ENCODE peak calls at places on chromosomes 6 and 20, in six cellular contexts. One of them, this sample, is unnamed.

GRCh38 chr6:165181951-165182414 is 127.4 kb downstream of the C6orf118 start:
- DNase-seq in transverse colon: no peak
- DNase-seq in tibial artery: no peak
- DNase-seq in brain microvascular endothelial cell: peak; percentile 5
- DNase-seq in MM.1S: no peak
- DNase-seq in heart left ventricle: no peak
- DNase-seq in this sample: no peak

GRCh38 chr6:31723245-31723979 is at the start of gene MPIG6B:
- DNase-seq in transverse colon: no peak
- DNase-seq in tibial artery: no peak
- DNase-seq in brain microvascular endothelial cell: no peak
- DNase-seq in MM.1S: no peak
- DNase-seq in heart left ventricle: no peak
- DNase-seq in this sample: no peak

GRCh38 chr6:170080828-170081368 is 210.0 kb downstream of the DLL1 start:
- DNase-seq in transverse colon: peak; percentile 6
- DNase-seq in tibial artery: no peak
- DNase-seq in brain microvascular endothelial cell: no peak
- DNase-seq in MM.1S: no peak
- DNase-seq in heart left ventricle: no peak
- DNase-seq in this sample: peak; percentile 63

GRCh38 chr20:4040283-4041179 is 25.2 kb upstream of the RNF24 start:
- DNase-seq in transverse colon: peak; percentile 29
- DNase-seq in tibial artery: no peak
- DNase-seq in brain microvascular endothelial cell: no peak
- DNase-seq in MM.1S: no peak
- DNase-seq in heart left ventricle: no peak
- DNase-seq in this sample: no peak

GRCh38 chr6:54084234-54084633 is 27.0 kb upstream of the MLIP start:
- DNase-seq in transverse colon: no peak
- DNase-seq in tibial artery: no peak
- DNase-seq in brain microvascular endothelial cell: no peak
- DNase-seq in MM.1S: no peak
- DNase-seq in heart left ventricle: no peak
- DNase-seq in this sample: no peak

GRCh38 chr6:91713911-91714310 is 1127.0 kb upstream of the MAP3K7 start:
- DNase-seq in transverse colon: no peak
- DNase-seq in tibial artery: no peak
- DNase-seq in brain microvascular endothelial cell: no peak
- DNase-seq in MM.1S: no peak
- DNase-seq in heart left ventricle: no peak
- DNase-seq in this sample: no peak

GRCh38 chr6:117795234-117795633 is 111.8 kb upstream of the SLC35F1 start:
- DNase-seq in transverse colon: no peak
- DNase-seq in tibial artery: no peak
- DNase-seq in brain microvascular endothelial cell: no peak
- DNase-seq in MM.1S: no peak
- DNase-seq in heart left ventricle: no peak
- DNase-seq in this sample: no peak

GRCh38 chr6:32057966-32058365 is 19.8 kb downstream of the CYP21A2 start:
- DNase-seq in transverse colon: no peak
- DNase-seq in tibial artery: no peak
- DNase-seq in brain microvascular endothelial cell: no peak
- DNase-seq in MM.1S: no peak
- DNase-seq in heart left ventricle: no peak
- DNase-seq in this sample: no peak

GRCh38 chr6:15517600-15517999 is 145.2 kb downstream of the DTNBP1 start:
- DNase-seq in transverse colon: no peak
- DNase-seq in tibial artery: no peak
- DNase-seq in brain microvascular endothelial cell: no peak
- DNase-seq in MM.1S: no peak
- DNase-seq in heart left ventricle: no peak
- DNase-seq in this sample: no peak

DNA sequence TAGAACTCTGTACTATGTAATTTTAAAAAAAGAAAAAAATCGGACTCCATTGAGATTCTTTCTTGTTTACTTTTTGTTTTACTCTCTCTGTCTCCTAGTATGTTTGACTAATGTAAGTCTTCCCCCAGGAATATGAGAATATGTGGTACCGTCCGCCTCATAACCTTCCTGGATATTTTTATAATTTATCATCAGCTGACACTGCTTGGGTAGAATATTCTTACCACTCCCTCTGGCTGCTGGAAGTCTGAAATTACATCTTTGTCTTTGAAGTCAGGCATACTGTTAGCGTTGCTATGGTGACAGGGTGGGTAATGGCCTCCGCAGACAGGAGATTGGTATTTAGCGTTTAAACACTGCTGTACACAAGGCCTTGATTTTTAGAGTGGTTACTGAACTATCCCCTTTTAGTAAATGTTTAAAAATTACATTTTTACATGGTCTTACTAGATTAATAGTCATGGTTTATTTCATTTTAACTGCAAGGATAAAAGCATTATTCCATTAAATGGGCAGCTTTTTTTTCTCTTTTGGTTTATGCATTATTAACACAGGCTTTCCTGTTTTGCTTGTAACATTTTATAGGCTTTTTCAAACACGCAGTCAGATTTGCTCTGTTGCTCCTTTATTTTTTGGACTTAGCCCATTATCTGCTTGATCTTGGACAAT is 176.4 kb downstream of the ARID1B start:
- DNase-seq in transverse colon: no peak
- DNase-seq in tibial artery: no peak
- DNase-seq in brain microvascular endothelial cell: peak; percentile 98
- DNase-seq in MM.1S: no peak
- DNase-seq in heart left ventricle: no peak
- DNase-seq in this sample: no peak
- H3K4me3 ChIP-seq in transverse colon: no peak overlapping the region
- H3K4me3 ChIP-seq in tibial artery: no peak overlapping the region
- H3K4me3 ChIP-seq in brain microvascular endothelial cell: no peak overlapping the region
- H3K4me3 ChIP-seq in MM.1S: no peak overlapping the region
- H3K4me3 ChIP-seq in heart left ventricle: peak overlapping the region; percentile 29
- H3K4me3 ChIP-seq in this sample: peak overlapping the region; percentile 3

GRCh38 chr6:35521235-35521634 is 8.5 kb upstream of the TULP1 start:
- DNase-seq in transverse colon: no peak
- DNase-seq in tibial artery: no peak
- DNase-seq in brain microvascular endothelial cell: no peak
- DNase-seq in MM.1S: no peak
- DNase-seq in heart left ventricle: no peak
- DNase-seq in this sample: no peak
- TF ChIP-seq CTCF in transverse colon: no peak
- TF ChIP-seq CTCF in tibial artery: no peak
- TF ChIP-seq CTCF in brain microvascular endothelial cell: no peak
- TF ChIP-seq CTCF in MM.1S: no peak
- TF ChIP-seq CTCF in heart left ventricle: no peak
- TF ChIP-seq CTCF in this sample: no peak

GRCh38 chr6:111666812-111667211 is 61.1 kb upstream of the TRAF3IP2 start:
- DNase-seq in transverse colon: no peak
- DNase-seq in tibial artery: peak; percentile 41
- DNase-seq in brain microvascular endothelial cell: no peak
- DNase-seq in MM.1S: no peak
- DNase-seq in heart left ventricle: no peak
- DNase-seq in this sample: no peak

GRCh38 chr6:111664565-111665039 is 58.9 kb upstream of the TRAF3IP2 start:
- DNase-seq in transverse colon: no peak
- DNase-seq in tibial artery: peak; percentile 72
- DNase-seq in brain microvascular endothelial cell: no peak
- DNase-seq in MM.1S: no peak
- DNase-seq in heart left ventricle: no peak
- DNase-seq in this sample: no peak

GRCh38 chr6:111667921-111668320 is 62.2 kb upstream of the TRAF3IP2 start:
- DNase-seq in transverse colon: no peak
- DNase-seq in tibial artery: peak; percentile 55
- DNase-seq in brain microvascular endothelial cell: no peak
- DNase-seq in MM.1S: no peak
- DNase-seq in heart left ventricle: no peak
- DNase-seq in this sample: no peak

GRCh38 chr6:111669326-111669725 is 63.6 kb upstream of the TRAF3IP2 start:
- DNase-seq in transverse colon: no peak
- DNase-seq in tibial artery: no peak
- DNase-seq in brain microvascular endothelial cell: no peak
- DNase-seq in MM.1S: no peak
- DNase-seq in heart left ventricle: no peak
- DNase-seq in this sample: no peak

DNA sequence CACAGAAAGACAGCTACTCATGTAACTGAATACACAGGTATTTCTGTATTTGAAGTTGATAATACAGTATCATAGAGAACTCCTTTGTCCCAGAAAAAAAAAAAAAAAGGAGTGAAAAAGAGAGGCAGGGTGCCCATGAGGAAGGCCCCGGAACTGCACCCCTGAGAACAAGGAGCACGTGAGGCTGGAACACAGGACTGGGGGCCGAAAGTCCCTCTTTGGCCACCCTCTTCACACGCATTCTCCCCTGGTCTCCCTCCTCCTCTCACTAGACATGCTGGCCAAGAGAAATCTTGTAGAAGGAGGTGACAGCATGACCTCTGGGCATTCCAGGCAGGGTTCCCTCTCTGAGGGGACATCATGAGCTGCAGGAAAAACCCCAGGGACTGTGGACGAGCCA is 62.7 kb upstream of the TRAF3IP2 start:
- DNase-seq in transverse colon: no peak
- DNase-seq in tibial artery: peak; percentile 42
- DNase-seq in brain microvascular endothelial cell: no peak
- DNase-seq in MM.1S: no peak
- DNase-seq in heart left ventricle: peak; percentile 44
- DNase-seq in this sample: no peak
- H3K27ac ChIP-seq in transverse colon: peak overlapping the region; percentile 39
- H3K27ac ChIP-seq in tibial artery: no peak overlapping the region
- H3K27ac ChIP-seq in brain microvascular endothelial cell: no peak overlapping the region
- H3K27ac ChIP-seq in MM.1S: no peak overlapping the region
- H3K27ac ChIP-seq in heart left ventricle: no peak overlapping the region
- H3K27ac ChIP-seq in this sample: peak overlapping the region; percentile 54

DNA sequence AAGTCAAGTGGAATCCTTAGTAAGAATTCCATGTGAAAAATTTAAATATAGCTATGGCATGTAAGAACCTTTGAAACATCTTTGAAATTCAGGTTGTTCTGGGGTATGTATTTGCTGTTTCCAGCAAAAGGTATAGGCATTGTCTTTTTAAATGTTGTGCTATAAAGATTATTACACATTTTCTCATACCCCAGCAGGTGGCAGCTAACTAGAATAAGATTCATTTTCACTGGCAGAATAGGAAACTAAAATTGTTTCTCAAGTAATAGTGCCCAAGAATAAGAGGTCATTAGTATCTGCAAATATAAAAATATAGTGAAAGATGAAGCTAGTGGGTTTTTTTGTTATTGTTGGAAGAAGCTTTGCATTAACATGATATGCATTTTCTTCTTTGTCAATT is 1.8 kb downstream of the GRIK2 start:
- DNase-seq in transverse colon: no peak
- DNase-seq in tibial artery: no peak
- DNase-seq in brain microvascular endothelial cell: no peak
- DNase-seq in MM.1S: no peak
- DNase-seq in heart left ventricle: no peak
- DNase-seq in this sample: no peak
- H3K4me3 ChIP-seq in transverse colon: no peak overlapping the region
- H3K4me3 ChIP-seq in tibial artery: no peak overlapping the region
- H3K4me3 ChIP-seq in brain microvascular endothelial cell: no peak overlapping the region
- H3K4me3 ChIP-seq in MM.1S: no peak overlapping the region
- H3K4me3 ChIP-seq in heart left ventricle: no peak overlapping the region
- H3K4me3 ChIP-seq in this sample: no peak overlapping the region

GRCh38 chr6:12150812-12151432 is 138.8 kb downstream of the HIVEP1 start:
- DNase-seq in transverse colon: peak; percentile 43
- DNase-seq in tibial artery: no peak
- DNase-seq in brain microvascular endothelial cell: no peak
- DNase-seq in MM.1S: no peak
- DNase-seq in heart left ventricle: no peak
- DNase-seq in this sample: no peak
- TF ChIP-seq CTCF in transverse colon: peak; percentile 44
- TF ChIP-seq CTCF in tibial artery: peak; percentile 29
- TF ChIP-seq CTCF in brain microvascular endothelial cell: peak; percentile 75
- TF ChIP-seq CTCF in MM.1S: peak; percentile 33
- TF ChIP-seq CTCF in heart left ventricle: no peak
- TF ChIP-seq CTCF in this sample: no peak

GRCh38 chr6:157068691-157069228 is 254.6 kb downstream of the TMEM242 start:
- DNase-seq in transverse colon: no peak
- DNase-seq in tibial artery: no peak
- DNase-seq in brain microvascular endothelial cell: no peak
- DNase-seq in MM.1S: peak; percentile 48
- DNase-seq in heart left ventricle: no peak
- DNase-seq in this sample: no peak
- H3K27ac ChIP-seq in transverse colon: no peak overlapping the region
- H3K27ac ChIP-seq in tibial artery: no peak overlapping the region
- H3K27ac ChIP-seq in brain microvascular endothelial cell: no peak overlapping the region
- H3K27ac ChIP-seq in MM.1S: peak overlapping the region; percentile 39
- H3K27ac ChIP-seq in heart left ventricle: no peak overlapping the region
- H3K27ac ChIP-seq in this sample: no peak overlapping the region

GRCh38 chr6:50817638-50817950 is 1.1 kb upstream of the TFAP2B start:
- DNase-seq in transverse colon: no peak
- DNase-seq in tibial artery: no peak
- DNase-seq in brain microvascular endothelial cell: no peak
- DNase-seq in MM.1S: no peak
- DNase-seq in heart left ventricle: no peak
- DNase-seq in this sample: no peak

GRCh38 chr6:50818673-50819072 is at the start of gene TFAP2B:
- DNase-seq in transverse colon: no peak
- DNase-seq in tibial artery: no peak
- DNase-seq in brain microvascular endothelial cell: no peak
- DNase-seq in MM.1S: no peak
- DNase-seq in heart left ventricle: no peak
- DNase-seq in this sample: no peak

GRCh38 chr6:50819906-50820589 is 1.4 kb downstream of the TFAP2B start:
- DNase-seq in transverse colon: no peak
- DNase-seq in tibial artery: no peak
- DNase-seq in brain microvascular endothelial cell: no peak
- DNase-seq in MM.1S: no peak
- DNase-seq in heart left ventricle: no peak
- DNase-seq in this sample: no peak

GRCh38 chr6:50820590-50821234 is 2.0 kb downstream of the TFAP2B start:
- DNase-seq in transverse colon: no peak
- DNase-seq in tibial artery: no peak
- DNase-seq in brain microvascular endothelial cell: no peak
- DNase-seq in MM.1S: no peak
- DNase-seq in heart left ventricle: no peak
- DNase-seq in this sample: no peak

GRCh38 chr6:50819527-50819905 is 845 bp downstream of the TFAP2B start:
- DNase-seq in transverse colon: no peak
- DNase-seq in tibial artery: no peak
- DNase-seq in brain microvascular endothelial cell: no peak
- DNase-seq in MM.1S: no peak
- DNase-seq in heart left ventricle: no peak
- DNase-seq in this sample: no peak
- H3K4me3 ChIP-seq in transverse colon: no peak overlapping the region
- H3K4me3 ChIP-seq in tibial artery: no peak overlapping the region
- H3K4me3 ChIP-seq in brain microvascular endothelial cell: peak overlapping the region; percentile 20
- H3K4me3 ChIP-seq in MM.1S: no peak overlapping the region
- H3K4me3 ChIP-seq in heart left ventricle: peak overlapping the region; percentile 16
- H3K4me3 ChIP-seq in this sample: peak overlapping the region; percentile 63

DNA sequence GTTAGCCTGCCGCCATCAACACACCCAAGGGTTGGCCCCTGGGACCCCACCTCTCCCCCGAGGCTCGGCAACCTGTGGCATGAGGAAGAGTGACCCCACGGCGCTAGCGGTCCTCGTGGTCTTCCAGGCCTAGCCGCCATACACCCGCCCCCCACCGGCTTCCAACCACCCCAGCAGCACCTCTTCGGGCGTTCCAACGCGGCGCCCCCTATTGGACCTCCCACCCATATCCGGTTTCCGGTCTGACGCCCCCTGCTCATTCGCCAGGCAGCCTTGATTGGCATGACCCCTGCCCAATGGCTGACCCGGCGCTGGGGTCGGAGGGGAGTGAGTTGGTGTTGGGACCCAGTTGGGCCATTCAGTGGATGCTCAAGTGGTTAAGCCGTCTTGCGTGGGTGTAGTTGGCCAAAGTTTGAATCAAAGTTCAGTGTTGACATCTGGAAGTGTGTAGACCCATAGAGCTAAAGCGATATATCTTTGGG is at the start of gene GNAS-AS1:
- DNase-seq in transverse colon: peak; percentile 81
- DNase-seq in tibial artery: peak; percentile 78
- DNase-seq in brain microvascular endothelial cell: peak; percentile 76
- DNase-seq in MM.1S: peak; percentile 83
- DNase-seq in heart left ventricle: peak; percentile 88
- DNase-seq in this sample: no peak
- TF ChIP-seq CTCF in transverse colon: no peak
- TF ChIP-seq CTCF in tibial artery: no peak
- TF ChIP-seq CTCF in brain microvascular endothelial cell: no peak
- TF ChIP-seq CTCF in MM.1S: no peak
- TF ChIP-seq CTCF in heart left ventricle: no peak
- TF ChIP-seq CTCF in this sample: no peak